ENCODE peak calls at places on chromosomes 3 and 15, in seven cellular contexts. B is ovary, R is A549, I is transverse colon, K is stomach, O is SK-N-SH, G is K562. Z is an unnamed sample.
A peak's percentile ranks its signal among the peaks of the same experiment; 100 is the strongest.

GRCh38 chr15:42107483-42107882 is 13.1 kb upstream of the PLA2G4D start:
- DNase-seq in R (no peak), K (peak; percentile 78), I (peak; percentile 92), B (no peak), O (no peak), G (no peak), Z (no peak)

GRCh38 chr3:139934557-139935070 is 371 bp upstream of the CLSTN2 start:
- DNase-seq in I (peak; percentile 14), B (peak; percentile 80), K (no peak), O (peak; percentile 89), R (peak; percentile 22), G (no peak), Z (peak; percentile 81)

GRCh38 chr3:149968216-149968615 is 2.5 kb downstream of the PFN2 start:
- DNase-seq in G (no peak), R (no peak), I (no peak), B (no peak), K (no peak), O (no peak), Z (no peak)

GRCh38 chr3:99645277-99646106 is 7.1 kb downstream of the COL8A1 start:
- DNase-seq in G (peak; percentile 18), R (no peak), O (peak; percentile 23), B (peak; percentile 31), K (no peak), I (no peak), Z (no peak)

GRCh38 chr3:143249014-143249413 is 129.4 kb downstream of the CHST2 start:
- DNase-seq in B (no peak), R (no peak), K (no peak), G (no peak), I (no peak), O (no peak), Z (no peak)

GRCh38 chr3:17491601-17492000 is 250.8 kb downstream of the TBC1D5 start:
- DNase-seq in R (no peak), B (no peak), I (no peak), G (no peak), K (no peak), O (no peak), Z (no peak)

GRCh38 chr15:45185903-45186770 is 1.6 kb downstream of the SHF start:
- DNase-seq in B (no peak), I (no peak), G (no peak), K (no peak), R (no peak), O (peak; percentile 68), Z (no peak)

GRCh38 chr3:128011140-128011539 is 41.1 kb upstream of the SEC61A1 start:
- DNase-seq in O (peak; percentile 51), K (peak; percentile 72), R (peak; percentile 33), I (peak; percentile 58), G (peak; percentile 55), B (no peak), Z (no peak)

GRCh38 chr3:52056968-52057805 is 816 bp upstream of the DUSP7 start:
- DNase-seq in O (peak; percentile 97), K (peak; percentile 100), I (peak; percentile 100), B (peak; percentile 100), G (peak; percentile 97), R (peak; percentile 92), Z (peak; percentile 100)

GRCh38 chr3:179324270-179324754 is 1.5 kb downstream of the ZNF639 start:
- DNase-seq in I (no peak), R (no peak), B (no peak), K (no peak), O (peak; percentile 30), G (peak; percentile 55), Z (no peak)

GRCh38 chr3:131454501-131454900 is 48.3 kb downstream of the MRPL3 start:
- DNase-seq in K (no peak), O (no peak), R (no peak), I (no peak), G (no peak), B (no peak), Z (no peak)

GRCh38 chr3:115341208-115341607 is 194.1 kb upstream of the ZBTB20 start:
- DNase-seq in B (no peak), G (no peak), I (no peak), O (no peak), R (peak; percentile 10), K (no peak), Z (no peak)

GRCh38 chr3:15164356-15164755 is 41.7 kb upstream of the CAPN7 start:
- DNase-seq in G (no peak), B (no peak), R (no peak), O (no peak), I (no peak), K (no peak), Z (no peak)

GRCh38 chr3:148221303-148221702 is 476.4 kb upstream of the AGTR1 start:
- DNase-seq in O (no peak), R (no peak), B (no peak), I (no peak), G (no peak), K (no peak), Z (no peak)

GRCh38 chr3:197030379-197031314 is 1.0 kb upstream of the MELTF start:
- DNase-seq in R (no peak), K (no peak), G (peak; percentile 49), B (no peak), O (no peak), I (no peak), Z (no peak)

GRCh38 chr15:31212286-31212685 is 110.8 kb upstream of the TRPM1 start:
- DNase-seq in O (no peak), K (no peak), B (no peak), G (no peak), R (no peak), I (no peak), Z (no peak)

GRCh38 chr15:45386420-45386819 is 8.1 kb upstream of the GATM start:
- DNase-seq in I (no peak), B (peak; percentile 33), O (no peak), R (no peak), K (no peak), G (no peak), Z (no peak)

GRCh38 chr3:36201546-36201945 is 178.8 kb upstream of the STAC start:
- DNase-seq in O (peak; percentile 22), G (no peak), B (no peak), R (no peak), I (no peak), K (no peak), Z (no peak)

GRCh38 chr3:36212291-36212690 is 168.0 kb upstream of the STAC start:
- DNase-seq in O (no peak), I (no peak), R (no peak), B (no peak), K (no peak), G (no peak), Z (no peak)

GRCh38 chr3:36210840-36211655 is 169.3 kb upstream of the STAC start:
- DNase-seq in R (no peak), O (no peak), I (no peak), K (no peak), B (no peak), G (no peak), Z (no peak)

GRCh38 chr3:36211656-36211999 is 168.7 kb upstream of the STAC start:
- DNase-seq in O (no peak), G (no peak), K (no peak), B (no peak), I (no peak), R (no peak), Z (no peak)

DNA sequence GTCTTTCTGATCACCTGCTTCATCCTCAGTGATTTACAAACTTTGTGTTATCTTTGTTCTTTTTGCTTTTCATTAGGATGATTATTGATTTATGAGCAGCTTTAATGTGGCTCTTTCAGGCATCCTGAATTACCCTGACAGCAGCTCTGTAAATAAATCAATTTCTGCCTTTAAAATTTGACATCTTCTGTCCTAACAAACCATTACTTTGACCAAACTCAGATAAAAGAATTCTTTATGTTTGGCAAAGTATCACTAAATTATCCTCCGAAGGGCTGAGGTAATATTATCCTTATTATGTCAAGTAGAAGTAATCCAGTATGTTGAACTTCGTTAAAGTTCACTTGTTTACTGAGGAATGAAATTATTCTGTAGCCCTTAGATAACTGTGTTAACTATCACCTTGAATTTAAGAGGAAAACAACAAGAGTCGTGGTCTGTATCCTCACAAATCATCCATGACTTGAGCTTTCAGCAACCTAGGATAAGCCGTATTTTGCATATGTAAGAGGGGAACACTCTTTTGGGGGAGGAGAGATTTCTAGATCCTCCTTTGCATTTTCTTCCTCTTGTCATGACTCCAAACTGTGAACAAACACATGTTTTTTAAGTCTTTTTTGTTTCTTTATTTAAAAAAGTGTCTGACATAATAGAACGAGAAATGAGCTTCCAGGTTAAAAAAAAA is 173.2 kb upstream of the STAC start:
- DNase-seq in K (no peak), R (no peak), B (no peak), I (no peak), O (no peak), G (no peak), Z (no peak)
- TF ChIP-seq EP300 in K (no peak), R (no peak), B (no peak), I (no peak), O (no peak), G (no peak), Z (no peak)

GRCh38 chr15:59741274-59741906 is 52.3 kb upstream of the BNIP2 start:
- DNase-seq in I (no peak), B (no peak), R (no peak), G (peak; percentile 8), O (peak; percentile 52), K (no peak), Z (no peak)
- TF ChIP-seq CTCF in I (no peak), B (no peak), R (peak; percentile 30), G (no peak), O (no peak), K (no peak), Z (no peak)

DNA sequence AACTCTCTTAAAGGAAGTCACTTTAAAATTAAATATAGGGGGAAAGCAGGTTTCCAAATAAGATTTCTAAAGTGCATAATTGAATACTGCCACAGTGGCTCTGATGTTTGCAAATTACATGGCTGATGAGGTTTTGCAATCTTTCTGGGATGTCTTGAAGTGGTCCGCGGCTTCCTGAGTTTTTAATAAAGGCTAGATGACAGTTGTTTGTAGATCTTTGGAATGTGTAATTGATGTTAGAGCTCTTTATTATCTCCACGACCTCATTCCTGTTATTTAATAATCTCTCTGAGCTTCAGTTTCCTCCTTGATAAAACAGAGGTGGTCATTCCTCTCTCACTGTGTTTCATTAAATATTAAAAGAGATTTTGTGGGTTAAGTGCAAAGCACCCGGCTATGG is 27.0 kb upstream of the CEMIP start:
- DNase-seq in K (no peak), B (no peak), G (no peak), I (no peak), R (no peak), O (no peak), Z (no peak)
- H3K4me1 ChIP-seq in K (no peaks in the 10 kb centered on the region), B (no peaks in the 10 kb centered on the region), G (no peaks in the 10 kb centered on the region), I (no peaks in the 10 kb centered on the region), R (peaks cover 13% of the 10 kb centered on the region), O (no peaks in the 10 kb centered on the region), Z (peaks cover 14% of the 10 kb centered on the region)

GRCh38 chr3:61805510-61806080 is 244.2 kb downstream of the PTPRG start:
- DNase-seq in G (no peak), I (no peak), O (no peak), B (no peak), K (no peak), R (no peak), Z (no peak)
- TF ChIP-seq EP300 in G (no peak), I (no peak), O (no peak), B (no peak), K (no peak), R (no peak), Z (no peak)